ENCODE peak calls at places on chromosome 22, in six cellular contexts. N is adrenal gland, W is endodermal cell, S is cardiac muscle cell, X is heart right ventricle, P is ovary. Z is an unnamed sample.
A peak's percentile ranks its signal among the peaks of the same experiment; 100 is the strongest.

GRCh38 chr22:45341503-45341902 is 31.8 kb downstream of the FAM118A start:
- DNase-seq in S (no peak), P (no peak), X (no peak), W (no peak), N (no peak), Z (no peak)

GRCh38 chr22:43212434-43212952 is 25.6 kb upstream of the TTLL12 start:
- DNase-seq in S (no peak), X (no peak), P (no peak), W (no peak), N (no peak), Z (no peak)

GRCh38 chr22:40178417-40179409 is 988 bp downstream of the TNRC6B start:
- DNase-seq in P (no peak), X (peak; percentile 30), S (peak; percentile 59), N (no peak), W (peak; percentile 71), Z (no peak)

GRCh38 chr22:39290724-39291161 is 28.7 kb downstream of the RPL3 start:
- DNase-seq in P (peak; percentile 90), N (peak; percentile 79), W (peak; percentile 84), X (peak; percentile 81), S (peak; percentile 65), Z (peak; percentile 85)

GRCh38 chr22:42726811-42727210 is 6.1 kb upstream of the A4GALT start:
- DNase-seq in N (no peak), X (no peak), W (no peak), P (no peak), S (no peak), Z (no peak)

GRCh38 chr22:27788889-27789288 is 12.7 kb downstream of the MN1 start:
- DNase-seq in X (no peak), S (no peak), W (no peak), P (no peak), N (no peak), Z (no peak)

GRCh38 chr22:32668254-32669094 is 133.0 kb upstream of the TIMP3 start:
- DNase-seq in X (no peak), N (no peak), P (no peak), W (no peak), S (no peak), Z (no peak)

GRCh38 chr22:26321469-26321913 is 107.6 kb upstream of the ASPHD2 start:
- DNase-seq in S (no peak), N (peak; percentile 61), P (no peak), X (peak; percentile 55), W (no peak), Z (peak; percentile 50)

GRCh38 chr22:31954535-31955326 is 10.4 kb downstream of the YWHAH start:
- DNase-seq in S (no peak), W (no peak), P (peak; percentile 13), N (no peak), X (no peak), Z (no peak)

GRCh38 chr22:42080287-42080686 is 787 bp downstream of the SMDT1 start:
- DNase-seq in W (no peak), S (peak; percentile 58), N (peak; percentile 83), X (no peak), P (no peak), Z (no peak)

GRCh38 chr22:50403701-50404101 is 60.6 kb downstream of the PPP6R2 start:
- DNase-seq in W (no peak), N (peak; percentile 81), X (peak; percentile 69), S (peak; percentile 25), P (peak; percentile 66), Z (peak; percentile 68)

GRCh38 chr22:26079009-26079408 is 90.3 kb upstream of the SEZ6L start:
- DNase-seq in N (no peak), P (no peak), X (no peak), S (no peak), W (no peak), Z (no peak)

GRCh38 chr22:49155809-49156580 is 671.7 kb downstream of the BRD1 start:
- DNase-seq in S (no peak), X (no peak), W (no peak), N (no peak), P (no peak), Z (peak; percentile 37)

GRCh38 chr22:48945621-48946458 is 881.8 kb downstream of the BRD1 start:
- DNase-seq in X (no peak), P (no peak), S (no peak), N (peak; percentile 13), W (peak; percentile 35), Z (peak; percentile 9)

GRCh38 chr22:49023879-49024774 is 803.5 kb downstream of the BRD1 start:
- DNase-seq in N (no peak), W (no peak), P (peak; percentile 11), S (no peak), X (no peak), Z (no peak)

GRCh38 chr22:25881353-25881752 is 139.4 kb downstream of the MYO18B start:
- DNase-seq in S (no peak), W (no peak), P (no peak), X (no peak), N (no peak), Z (no peak)

GRCh38 chr22:33512961-33513360 is 407.3 kb downstream of the LARGE1 start:
- DNase-seq in X (no peak), W (no peak), P (no peak), S (no peak), N (no peak), Z (no peak)

GRCh38 chr22:50612715-50613221 is 12.2 kb downstream of the MAPK8IP2 start:
- DNase-seq in W (peak; percentile 91), N (no peak), P (no peak), X (no peak), S (no peak), Z (no peak)

GRCh38 chr22:45102896-45103420 is 60.8 kb upstream of the NUP50 start:
- DNase-seq in X (no peak), N (no peak), P (no peak), W (no peak), S (no peak), Z (no peak)

GRCh38 chr22:21752276-21752675 is 16.7 kb upstream of the YPEL1 start:
- DNase-seq in S (no peak), N (no peak), W (no peak), X (no peak), P (no peak), Z (no peak)

GRCh38 chr22:21753374-21754111 is 17.9 kb upstream of the YPEL1 start:
- DNase-seq in S (no peak), X (no peak), W (no peak), P (no peak), N (no peak), Z (no peak)

GRCh38 chr22:21758056-21758455 is 22.5 kb upstream of the YPEL1 start:
- DNase-seq in X (no peak), W (no peak), P (no peak), S (peak; percentile 31), N (no peak), Z (no peak)

GRCh38 chr22:21755855-21756284 is 20.3 kb upstream of the YPEL1 start:
- DNase-seq in S (peak; percentile 64), N (no peak), P (no peak), W (no peak), X (no peak), Z (no peak)

DNA sequence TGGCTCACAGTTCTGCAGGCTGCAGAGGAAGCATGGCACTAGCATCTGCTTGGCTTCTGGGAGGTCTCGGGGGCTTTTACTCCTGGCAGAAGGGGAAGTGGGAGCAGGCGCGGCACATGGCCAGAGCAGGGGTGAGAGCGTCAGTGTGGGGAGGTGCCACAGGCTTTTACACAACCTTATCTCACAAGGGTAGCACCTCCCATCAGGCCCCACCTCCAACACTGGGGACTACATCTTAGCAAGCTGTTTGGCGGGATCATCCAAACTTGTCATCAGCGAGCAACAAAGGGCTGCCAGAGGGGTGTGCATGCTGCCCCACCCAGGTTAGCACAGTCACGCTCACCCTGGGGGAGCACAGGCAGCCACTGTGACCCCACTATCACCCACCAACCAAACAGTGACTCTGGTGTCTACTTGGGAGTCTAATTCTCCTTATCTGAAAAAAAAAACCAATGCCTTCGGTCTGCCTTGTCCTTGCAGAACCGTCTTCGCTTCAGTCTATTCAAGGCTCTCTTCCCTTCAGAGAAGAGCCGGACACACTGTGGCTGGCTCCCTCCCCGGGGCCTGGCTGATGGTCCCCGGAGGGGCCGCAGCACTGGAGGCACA is 19.0 kb upstream of the YPEL1 start:
- DNase-seq in P (peak; percentile 69), N (peak; percentile 62), W (no peak), X (peak; percentile 34), S (peak; percentile 58), Z (peak; percentile 56)
- H3K27ac ChIP-seq in P (no peak overlapping the region), N (no peak overlapping the region), W (peak overlapping the region; percentile 88), X (no peak overlapping the region), S (peak overlapping the region; percentile 78), Z (no peak overlapping the region)

GRCh38 chr22:24240381-24240780 is 4.5 kb downstream of the GGT5 start:
- DNase-seq in S (peak; percentile 58), X (no peak), P (no peak), N (no peak), W (no peak), Z (no peak)
- H3K4me3 ChIP-seq in S (no peak overlapping the region), X (no peak overlapping the region), P (no peak overlapping the region), N (no peak overlapping the region), W (no peak overlapping the region), Z (no peak overlapping the region)

DNA sequence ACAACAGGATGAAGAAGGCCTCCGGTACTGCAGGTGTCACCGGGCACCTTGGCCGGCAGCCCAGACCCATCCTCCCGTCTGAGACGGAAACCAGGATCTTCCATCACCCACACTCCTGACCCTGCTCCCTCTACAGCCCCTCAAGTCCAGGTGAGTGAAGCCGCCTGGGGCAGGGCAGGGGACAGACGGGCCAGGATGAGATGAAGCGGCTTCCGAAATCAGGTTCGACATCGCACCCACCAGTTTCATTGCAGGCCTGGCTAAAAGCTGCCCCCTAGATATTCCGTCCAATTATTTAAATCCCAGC is 639.1 kb downstream of the TBC1D22A start:
- DNase-seq in S (no peak), N (no peak), W (no peak), X (no peak), P (no peak), Z (no peak)
- H3K9me3 ChIP-seq in S (no peaks in the 10 kb centered on the region), N (no peaks in the 10 kb centered on the region), W (peaks cover 41% of the 10 kb centered on the region), X (no peaks in the 10 kb centered on the region), P (no peaks in the 10 kb centered on the region), Z (no peaks in the 10 kb centered on the region)

DNA sequence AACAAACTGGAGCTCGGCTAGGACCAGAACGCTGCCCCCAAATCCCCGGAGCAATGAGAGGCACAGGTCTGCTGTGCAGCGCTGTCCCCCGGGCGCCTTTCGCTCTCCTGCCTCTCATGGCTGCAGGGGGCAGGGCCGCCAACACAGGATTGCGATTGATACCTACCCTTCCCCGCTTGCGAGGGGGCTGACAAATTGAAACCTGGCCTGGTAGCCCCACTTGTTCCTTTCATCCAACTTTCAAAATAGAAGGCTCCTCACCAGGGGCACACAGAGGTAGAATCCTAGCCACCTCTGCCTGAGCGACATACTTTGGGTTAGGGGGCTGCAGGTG is 642 bp upstream of the CASTOR1 start:
- DNase-seq in S (no peak), X (no peak), P (no peak), W (no peak), N (no peak), Z (peak; percentile 18)
- H3K27ac ChIP-seq in S (no peak overlapping the region), X (peak overlapping the region; percentile 93), P (peak overlapping the region; percentile 83), W (no peak overlapping the region), N (peak overlapping the region; percentile 71), Z (peak overlapping the region; percentile 88)